ENCODE peak calls at places on chromosomes 2 and 18, in seven cellular contexts. W, D, X, F, E, N and C are unnamed samples.

GRCh38 chr2:235839974-235840373 is 328.2 kb downstream of the GBX2 start:
- DNase-seq in N (no peak), F (no peak), D (no peak), E (no peak), X (no peak), W (no peak), C (no peak)

GRCh38 chr2:107681946-107682345 is 144.7 kb upstream of the RGPD4 start:
- DNase-seq in X (peak; percentile 40), D (peak; percentile 93), N (no peak), F (no peak), W (no peak), E (no peak), C (no peak)

GRCh38 chr2:8312861-8313768 is 368.7 kb upstream of the ID2 start:
- DNase-seq in F (no peak), W (no peak), X (no peak), D (no peak), E (peak; percentile 73), N (peak; percentile 67), C (no peak)

GRCh38 chr18:45802814-45803492 is 22.5 kb upstream of the SIGLEC15 start:
- DNase-seq in W (peak; percentile 94), E (peak; percentile 36), D (peak; percentile 16), F (no peak), X (no peak), N (peak; percentile 78), C (no peak)

GRCh38 chr2:58046585-58047372 is at the start of gene VRK2:
- DNase-seq in F (peak; percentile 71), D (peak; percentile 72), E (peak; percentile 92), W (peak; percentile 94), X (peak; percentile 93), N (peak; percentile 96), C (peak; percentile 85)

GRCh38 chr2:19819097-19820065 is 82.4 kb downstream of the TTC32 start:
- DNase-seq in N (no peak), F (no peak), E (no peak), D (no peak), X (no peak), W (no peak), C (no peak)

GRCh38 chr2:226118471-226119429 is 680.9 kb downstream of the IRS1 start:
- DNase-seq in E (peak; percentile 48), N (peak; percentile 40), W (no peak), D (no peak), F (no peak), X (no peak), C (no peak)

GRCh38 chr18:58793361-58793760 is 71.3 kb upstream of the ZNF532 start:
- DNase-seq in E (no peak), F (no peak), N (no peak), D (no peak), W (no peak), X (no peak), C (no peak)

GRCh38 chr18:55732227-55733106 is 144.5 kb upstream of the TCF4 start:
- DNase-seq in D (no peak), W (peak; percentile 34), F (no peak), X (no peak), E (peak; percentile 94), N (no peak), C (no peak)

GRCh38 chr18:9988665-9989064 is 74.8 kb downstream of the VAPA start:
- DNase-seq in W (no peak), D (no peak), X (no peak), F (no peak), N (no peak), E (no peak), C (no peak)

GRCh38 chr18:3932285-3932684 is 482.3 kb downstream of the TGIF1 start:
- DNase-seq in F (no peak), N (no peak), W (no peak), X (no peak), D (peak; percentile 52), E (no peak), C (peak; percentile 75)

GRCh38 chr2:127577973-127578372 is 42.5 kb downstream of the MYO7B start:
- DNase-seq in W (no peak), N (no peak), E (no peak), D (no peak), X (no peak), F (no peak), C (no peak)

GRCh38 chr2:20509766-20510490 is 63.1 kb downstream of the RHOB start:
- DNase-seq in X (peak; percentile 69), D (peak; percentile 95), N (peak; percentile 82), F (no peak), W (no peak), E (no peak), C (peak; percentile 21)

GRCh38 chr2:157821519-157822131 is 54.5 kb downstream of the ACVR1 start:
- DNase-seq in D (no peak), W (no peak), N (no peak), F (no peak), X (no peak), E (no peak), C (no peak)

GRCh38 chr2:12448846-12449480 is 267.8 kb upstream of the TRIB2 start:
- DNase-seq in W (no peak), D (no peak), N (no peak), F (no peak), E (peak; percentile 79), X (no peak), C (no peak)

GRCh38 chr18:22337311-22337710 is 80.4 kb downstream of the CTAGE1 start:
- DNase-seq in D (no peak), N (no peak), W (no peak), X (no peak), F (no peak), E (no peak), C (no peak)

GRCh38 chr2:205076405-205076804 is 531.1 kb downstream of the PARD3B start:
- DNase-seq in F (no peak), E (no peak), X (peak; percentile 20), N (no peak), W (no peak), D (no peak), C (no peak)

GRCh38 chr2:112884869-112885502 is 26.0 kb upstream of the IL37 start:
- DNase-seq in D (no peak), F (peak; percentile 11), N (peak; percentile 60), W (peak; percentile 38), X (peak; percentile 89), E (peak; percentile 89), C (no peak)